ENCODE peak calls at places on chromosomes 7 and 10, in ten cellular contexts. E is Caco-2, O is ovary, I is AG09309, Z is upper lobe of left lung, S is RWPE2, J is brain microvascular endothelial cell, P is bronchial epithelial cell, X is astrocyte of the cerebellum, Q is heart left ventricle. Y is an unnamed sample.

GRCh38 chr10:6200588-6201510 is 1.9 kb upstream of the PFKFB3 start:
- DNase-seq in E (no peak), O (peak), X (no peak), S (no peak), Z (peak), Q (no peak), P (peak), I (no peak), J (no peak), Y (peak)

GRCh38 chr10:31896972-31897384 is 31.7 kb downstream of the ARHGAP12 start:
- DNase-seq in Z (no peak), X (peak), J (no peak), Q (no peak), S (no peak), P (peak), E (no peak), O (no peak), I (peak), Y (peak)

GRCh38 chr10:73413108-73413527 is 740 bp downstream of the ANXA7 start:
- DNase-seq in E (peak), O (no peak), J (peak), P (peak), Q (no peak), Z (peak), X (no peak), S (no peak), I (no peak), Y (no peak)

GRCh38 chr10:123427386-123427785 is 238.8 kb upstream of the GPR26 start:
- DNase-seq in Z (peak), I (no peak), P (no peak), S (no peak), E (no peak), J (no peak), Q (no peak), X (no peak), O (no peak), Y (no peak)

GRCh38 chr10:116593139-116593740 is 2.5 kb downstream of the PNLIPRP1 start:
- DNase-seq in E (no peak), Q (no peak), O (no peak), X (no peak), I (no peak), Z (no peak), S (no peak), J (no peak), P (no peak), Y (no peak)

GRCh38 chr10:109328001-109328400 is 595.3 kb downstream of the XPNPEP1 start:
- DNase-seq in O (no peak), I (no peak), E (no peak), S (no peak), X (no peak), Q (no peak), P (no peak), Z (no peak), J (no peak), Y (no peak)

GRCh38 chr10:78685466-78686163 is 383.2 kb upstream of the ZMIZ1 start:
- DNase-seq in S (no peak), P (peak), E (no peak), Q (no peak), X (no peak), I (peak), O (no peak), Z (no peak), J (peak), Y (peak)

GRCh38 chr7:38374507-38374906 is 101.1 kb upstream of the TARP start:
- DNase-seq in P (peak), S (no peak), Q (no peak), O (no peak), I (no peak), X (peak), Z (no peak), E (no peak), J (peak), Y (peak)

GRCh38 chr10:104868231-104868630 is 227.1 kb downstream of the SORCS3 start:
- DNase-seq in Z (no peak), P (peak), X (no peak), Q (no peak), J (no peak), O (no peak), E (no peak), I (no peak), S (no peak), Y (no peak)

GRCh38 chr10:42952358-42952757 is 124.5 kb upstream of the RET start:
- DNase-seq in S (peak), I (no peak), P (peak), E (peak), X (no peak), Z (no peak), O (no peak), Q (peak), J (no peak), Y (no peak)

GRCh38 chr7:106178593-106179134 is 66.6 kb upstream of the SYPL1 start:
- DNase-seq in Z (peak), S (no peak), Q (no peak), X (peak), P (peak), E (no peak), J (peak), I (no peak), O (no peak), Y (peak)

GRCh38 chr7:130384371-130384801 is 4.1 kb downstream of the CPA1 start:
- DNase-seq in O (no peak), S (no peak), X (no peak), Z (no peak), I (no peak), J (no peak), Q (no peak), P (no peak), E (no peak), Y (no peak)

GRCh38 chr10:44278669-44279337 is 106.1 kb downstream of the CXCL12 start:
- DNase-seq in Z (no peak), O (no peak), S (no peak), Q (no peak), X (no peak), I (no peak), P (no peak), E (no peak), J (no peak), Y (no peak)

GRCh38 chr7:90749262-90749661 is 153.1 kb downstream of the CDK14 start:
- DNase-seq in P (peak), J (no peak), E (no peak), Z (no peak), I (no peak), Q (no peak), X (no peak), O (no peak), S (no peak), Y (no peak)

GRCh38 chr10:96685297-96685696 is 35.0 kb downstream of the PIK3AP1 start:
- DNase-seq in O (no peak), P (no peak), X (no peak), Z (no peak), E (no peak), S (no peak), I (no peak), Q (no peak), J (no peak), Y (no peak)

GRCh38 chr10:112631501-112632410 is 184.7 kb downstream of the VTI1A start:
- DNase-seq in O (no peak), S (no peak), P (peak), X (no peak), I (no peak), Z (no peak), Q (no peak), E (peak), J (peak), Y (peak)

GRCh38 chr10:86614853-86615252 is 39.5 kb upstream of the OPN4 start:
- DNase-seq in J (no peak), Q (no peak), O (no peak), P (no peak), X (no peak), E (no peak), Z (no peak), I (no peak), S (no peak), Y (no peak)

GRCh38 chr10:75398630-75399460 is 2.7 kb downstream of the ZNF503 start:
- DNase-seq in S (no peak), Z (peak), E (no peak), J (no peak), I (no peak), Q (peak), P (no peak), O (peak), X (no peak), Y (no peak)

GRCh38 chr7:101271021-101271420 is 26.1 kb upstream of the FIS1 start:
- DNase-seq in I (no peak), P (no peak), J (no peak), Q (no peak), X (no peak), S (no peak), E (no peak), O (no peak), Z (no peak), Y (no peak)

GRCh38 chr7:137342751-137343482 is 616 bp downstream of the PTN start:
- DNase-seq in O (no peak), I (no peak), E (no peak), J (no peak), P (no peak), Q (no peak), X (no peak), S (no peak), Z (no peak), Y (peak)

GRCh38 chr7:151550601-151551286 is 31.0 kb upstream of the RHEB start:
- DNase-seq in E (no peak), Q (no peak), P (peak), I (no peak), Z (peak), S (no peak), O (no peak), J (peak), X (peak), Y (peak)

GRCh38 chr10:113273151-113273876 is 279.5 kb upstream of the HABP2 start:
- DNase-seq in P (no peak), O (no peak), I (no peak), J (no peak), Q (peak), Z (peak), E (no peak), X (no peak), S (no peak), Y (no peak)

GRCh38 chr7:99002827-99003212 is 124.5 kb downstream of the TRRAP start:
- DNase-seq in J (no peak), E (no peak), Q (no peak), X (no peak), Z (no peak), O (no peak), I (no peak), P (no peak), S (no peak), Y (no peak)

GRCh38 chr10:77034795-77035194 is 602.8 kb downstream of the KCNMA1 start:
- DNase-seq in E (no peak), P (no peak), X (no peak), J (no peak), O (no peak), S (no peak), Z (no peak), Q (no peak), I (no peak), Y (no peak)

GRCh38 chr10:71635867-71636266 is 83.7 kb downstream of the C10orf105 start:
- DNase-seq in Z (no peak), E (no peak), O (no peak), S (no peak), J (no peak), X (no peak), Q (no peak), P (no peak), I (no peak), Y (no peak)

GRCh38 chr7:99106869-99107268 is 37.0 kb downstream of the SMURF1 start:
- DNase-seq in Q (no peak), I (no peak), E (no peak), P (peak), S (no peak), J (no peak), Z (no peak), O (no peak), X (no peak), Y (no peak)

GRCh38 chr10:126243976-126244375 is 144.3 kb downstream of the ADAM12 start:
- DNase-seq in E (no peak), Z (no peak), J (peak), P (no peak), X (peak), S (no peak), O (no peak), Q (no peak), I (peak), Y (peak)

GRCh38 chr10:26472440-26472778 is 34.3 kb downstream of the APBB1IP start:
- DNase-seq in S (no peak), X (no peak), O (no peak), Q (no peak), J (no peak), P (no peak), Z (no peak), E (no peak), I (no peak), Y (no peak)

GRCh38 chr7:80498481-80499349 is 13.1 kb downstream of the GNAT3 start:
- DNase-seq in S (no peak), X (no peak), O (no peak), Q (no peak), I (no peak), E (no peak), Z (no peak), P (peak), J (peak), Y (peak)

GRCh38 chr10:44847110-44847509 is 64.0 kb upstream of the TMEM72 start:
- DNase-seq in I (no peak), O (no peak), E (no peak), X (no peak), P (no peak), S (no peak), Q (no peak), Z (no peak), J (no peak), Y (no peak)

GRCh38 chr7:140640727-140641531 is at the start of gene DENND2A:
- DNase-seq in I (no peak), Q (peak), J (no peak), S (no peak), E (peak), O (peak), P (no peak), X (no peak), Z (peak), Y (peak)

DNA sequence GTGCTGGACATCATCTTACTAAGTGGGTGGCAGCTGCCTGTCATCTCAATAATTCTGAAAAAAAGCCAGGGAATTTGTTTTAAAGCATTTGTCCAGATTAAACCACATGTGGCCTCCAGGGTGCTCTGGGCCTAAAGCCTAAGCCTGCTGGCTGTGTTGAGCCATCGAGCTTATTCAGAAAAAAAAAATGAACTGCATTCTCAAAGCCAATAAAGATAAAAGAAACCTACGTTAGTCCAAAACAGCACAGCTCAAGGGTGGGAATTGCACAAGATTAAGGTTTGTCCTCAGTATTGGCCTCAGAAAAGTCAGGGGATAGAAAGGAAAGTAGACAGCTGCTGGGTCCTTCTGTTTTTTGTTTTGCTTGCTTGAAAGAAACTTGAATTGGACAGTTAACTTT is 22.6 kb upstream of the PRTFDC1 start:
- DNase-seq in E (peak), S (no peak), I (peak), Q (no peak), J (peak), X (peak), O (peak), P (no peak), Z (no peak), Y (peak)
- H3K4me3 ChIP-seq in E (no peak), S (no peak), I (no peak), Q (no peak), J (no peak), X (no peak), O (no peak), P (no peak), Z (no peak), Y (no peak)

GRCh38 chr7:963236-964078 is 9.0 kb upstream of the ADAP1 start:
- DNase-seq in E (no peak), Q (peak), J (no peak), Z (no peak), I (no peak), O (no peak), P (no peak), S (peak), X (no peak), Y (no peak)

GRCh38 chr7:966291-967069 is 8.9 kb downstream of the COX19 start:
- DNase-seq in Z (no peak), J (no peak), E (no peak), Q (peak), X (no peak), O (no peak), P (no peak), S (no peak), I (no peak), Y (no peak)

GRCh38 chr7:962401-963081 is 8.1 kb upstream of the ADAP1 start:
- DNase-seq in Q (peak), Z (no peak), I (no peak), J (no peak), X (no peak), S (peak), P (no peak), E (no peak), O (no peak), Y (no peak)

GRCh38 chr7:961546-962400 is 7.3 kb upstream of the ADAP1 start:
- DNase-seq in O (no peak), I (no peak), J (no peak), X (no peak), Q (peak), E (no peak), S (peak), Z (no peak), P (no peak), Y (no peak)

GRCh38 chr7:964401-965231 is 10.1 kb upstream of the ADAP1 start:
- DNase-seq in I (peak), Q (peak), J (peak), P (no peak), E (no peak), Z (peak), X (peak), S (peak), O (peak), Y (peak)
- TF ChIP-seq CTCF in I (peak), Q (peak), J (peak), P (peak), E (no peak), Z (no peak), X (peak), S (no peak), O (peak), Y (peak)

GRCh38 chr7:156232931-156233705 is 407.5 kb upstream of the RNF32 start:
- DNase-seq in X (no peak), O (no peak), S (no peak), E (no peak), J (no peak), Q (no peak), P (no peak), I (no peak), Z (no peak), Y (no peak)
- H3K4me3 ChIP-seq in X (no peak), O (no peak), S (no peak), E (no peak), J (no peak), Q (no peak), P (no peak), I (no peak), Z (no peak), Y (no peak)

GRCh38 chr10:59700709-59701108 is 8.9 kb downstream of the SLC16A9 start:
- DNase-seq in P (no peak), I (no peak), E (no peak), Z (no peak), X (no peak), S (no peak), O (no peak), Q (no peak), J (no peak), Y (no peak)
- TF ChIP-seq CTCF in P (no peak), I (no peak), E (no peak), Z (no peak), X (peak), S (no peak), O (no peak), Q (no peak), J (no peak), Y (no peak)